ENCODE peak calls at places on chromosomes 3 and 15, in ten cellular contexts. H is keratinocyte; U is neuronal stem cell; F is aorta; G is stomach; J is hepatocyte; B is CD8-positive, alpha-beta memory T cell; X is ovary; A is heart left ventricle; C is kidney. Y is an unnamed sample.

GRCh38 chr15:38406451-38406850 is 47.5 kb upstream of the FAM98B start:
- DNase-seq in G (no peak), U (no peak), J (no peak), X (no peak), F (no peak), H (no peak), B (no peak), A (no peak), C (no peak), Y (no peak)

GRCh38 chr3:72230774-72231379 is 445.9 kb upstream of the PROK2 start:
- DNase-seq in H (no peak), A (no peak), U (no peak), C (no peak), X (no peak), F (no peak), J (no peak), B (no peak), G (no peak), Y (no peak)

GRCh38 chr3:15858547-15859506 is 61.0 kb upstream of the ANKRD28 start:
- DNase-seq in F (peak), U (peak), G (peak), H (no peak), A (peak), X (peak), C (peak), B (peak), J (peak), Y (peak)

GRCh38 chr3:138349926-138350665 is 1.7 kb downstream of the MRAS start:
- DNase-seq in A (peak), C (no peak), H (no peak), F (no peak), X (peak), B (no peak), U (no peak), J (no peak), G (no peak), Y (no peak)

GRCh38 chr3:67876261-67876660 is 221.8 kb upstream of the SUCLG2 start:
- DNase-seq in C (no peak), A (no peak), G (no peak), B (no peak), J (no peak), X (no peak), H (no peak), U (no peak), F (no peak), Y (no peak)

GRCh38 chr15:60062826-60063225 is 58.7 kb downstream of the FOXB1 start:
- DNase-seq in J (no peak), H (no peak), X (no peak), B (no peak), F (no peak), U (no peak), A (no peak), G (no peak), C (no peak), Y (no peak)

GRCh38 chr3:110178965-110179364 is 841.6 kb upstream of the DPPA4 start:
- DNase-seq in G (no peak), C (no peak), J (no peak), A (no peak), F (no peak), U (no peak), B (no peak), H (no peak), X (no peak), Y (no peak)

GRCh38 chr15:61832223-61832622 is 228.0 kb downstream of the VPS13C start:
- DNase-seq in A (no peak), G (no peak), B (no peak), U (no peak), X (no peak), F (no peak), C (no peak), J (no peak), H (no peak), Y (no peak)

GRCh38 chr3:29170894-29171582 is 109.8 kb upstream of the RBMS3 start:
- DNase-seq in F (no peak), U (no peak), G (no peak), H (no peak), C (no peak), B (no peak), A (no peak), X (no peak), J (no peak), Y (no peak)
- H3K27ac ChIP-seq in F (no peak), U (no peak), G (no peak), H (no peak), C (peak), B (no peak), A (peak), X (no peak), J (peak), Y (no peak)

GRCh38 chr3:191253089-191253799 is 54.2 kb downstream of the OSTN start:
- DNase-seq in B (no peak), C (no peak), U (no peak), G (no peak), X (no peak), F (no peak), J (no peak), A (no peak), H (no peak), Y (no peak)
- H3K4me3 ChIP-seq in B (no peak), C (no peak), U (no peak), G (no peak), X (no peak), F (no peak), J (no peak), A (no peak), H (no peak), Y (no peak)

GRCh38 chr3:189464800-189465199 is 166.4 kb upstream of the TP63 start:
- DNase-seq in F (no peak), J (no peak), C (no peak), G (no peak), A (no peak), U (no peak), H (no peak), X (no peak), B (no peak), Y (no peak)
- H3K27ac ChIP-seq in F (no peak), J (no peak), C (no peak), G (no peak), A (no peak), U (no peak), H (no peak), X (no peak), B (no peak), Y (no peak)

GRCh38 chr3:165641569-165642310 is 195.5 kb downstream of the BCHE start:
- DNase-seq in B (no peak), J (no peak), A (no peak), G (no peak), U (no peak), F (no peak), H (no peak), C (no peak), X (no peak), Y (no peak)

GRCh38 chr3:165645191-165645590 is 192.0 kb downstream of the BCHE start:
- DNase-seq in G (no peak), H (no peak), U (no peak), J (no peak), B (no peak), F (no peak), X (no peak), A (no peak), C (no peak), Y (no peak)

GRCh38 chr3:165642761-165643432 is 194.3 kb downstream of the BCHE start:
- DNase-seq in C (no peak), H (peak), G (no peak), A (peak), J (peak), B (no peak), X (peak), U (no peak), F (peak), Y (peak)

GRCh38 chr3:165644331-165644730 is 192.9 kb downstream of the BCHE start:
- DNase-seq in X (no peak), B (no peak), H (no peak), C (no peak), G (no peak), A (no peak), F (no peak), J (no peak), U (no peak), Y (no peak)

DNA sequence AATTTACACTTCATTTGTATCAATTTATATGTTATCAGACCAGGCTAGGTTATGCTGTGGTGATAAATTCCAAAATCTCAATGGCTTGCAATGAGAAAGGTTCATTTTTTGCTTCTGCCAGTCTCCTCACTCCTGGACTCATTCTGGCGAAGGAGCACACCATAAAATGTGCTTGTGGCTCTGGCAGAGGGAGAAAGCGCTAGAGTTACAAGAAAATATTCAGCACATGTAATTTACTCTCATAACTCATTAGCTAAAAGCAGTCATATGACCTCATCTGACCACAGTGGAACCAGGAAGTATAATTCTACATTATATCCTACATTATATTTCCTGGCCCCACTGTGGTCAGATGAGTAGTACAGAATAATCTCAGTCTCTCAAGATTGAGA is 193.8 kb downstream of the BCHE start:
- DNase-seq in X (no peak), C (no peak), B (no peak), U (no peak), F (no peak), J (no peak), G (no peak), A (no peak), H (peak), Y (no peak)
- H3K4me3 ChIP-seq in X (no peak), C (no peak), B (no peak), U (no peak), F (no peak), J (no peak), G (no peak), A (no peak), H (no peak), Y (no peak)

DNA sequence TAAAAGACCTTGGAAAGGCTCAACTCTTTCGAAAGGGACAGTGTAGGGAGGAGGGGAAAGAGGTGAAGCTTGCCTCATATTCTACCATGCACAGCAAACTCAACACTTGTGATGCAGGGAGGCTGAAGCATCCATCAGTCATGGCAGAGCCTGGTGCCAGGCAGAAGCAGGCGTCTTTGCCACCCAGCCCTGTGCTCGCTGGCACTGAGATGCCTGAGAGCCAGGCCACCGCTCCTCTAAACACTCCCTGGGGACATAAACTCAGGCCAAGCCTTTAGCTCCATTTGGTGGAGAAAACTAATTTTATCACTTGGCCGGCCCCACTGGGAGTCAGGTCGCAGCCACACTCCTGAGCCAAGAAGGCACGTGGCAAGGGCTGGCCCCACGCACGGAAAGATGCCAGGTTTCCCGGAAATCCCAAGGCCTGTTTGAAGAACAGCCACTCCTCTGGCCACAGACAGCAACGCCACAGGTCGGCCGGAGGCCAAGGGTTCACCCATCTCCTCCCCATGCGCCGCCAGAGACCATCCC is 30.7 kb downstream of the XXYLT1 start:
- DNase-seq in B (no peak), H (no peak), X (peak), F (peak), G (no peak), C (peak), A (peak), J (no peak), U (no peak), Y (no peak)
- H3K27ac ChIP-seq in B (no peak), H (no peak), X (no peak), F (no peak), G (no peak), C (no peak), A (no peak), J (no peak), U (no peak), Y (no peak)

GRCh38 chr3:128336337-128337156 is 130.1 kb downstream of the DNAJB8 start:
- DNase-seq in B (no peak), F (no peak), C (no peak), U (no peak), H (no peak), A (no peak), G (no peak), X (no peak), J (no peak), Y (no peak)
- H3K4me3 ChIP-seq in B (no peak), F (no peak), C (no peak), U (no peak), H (no peak), A (no peak), G (no peak), X (no peak), J (no peak), Y (no peak)

DNA sequence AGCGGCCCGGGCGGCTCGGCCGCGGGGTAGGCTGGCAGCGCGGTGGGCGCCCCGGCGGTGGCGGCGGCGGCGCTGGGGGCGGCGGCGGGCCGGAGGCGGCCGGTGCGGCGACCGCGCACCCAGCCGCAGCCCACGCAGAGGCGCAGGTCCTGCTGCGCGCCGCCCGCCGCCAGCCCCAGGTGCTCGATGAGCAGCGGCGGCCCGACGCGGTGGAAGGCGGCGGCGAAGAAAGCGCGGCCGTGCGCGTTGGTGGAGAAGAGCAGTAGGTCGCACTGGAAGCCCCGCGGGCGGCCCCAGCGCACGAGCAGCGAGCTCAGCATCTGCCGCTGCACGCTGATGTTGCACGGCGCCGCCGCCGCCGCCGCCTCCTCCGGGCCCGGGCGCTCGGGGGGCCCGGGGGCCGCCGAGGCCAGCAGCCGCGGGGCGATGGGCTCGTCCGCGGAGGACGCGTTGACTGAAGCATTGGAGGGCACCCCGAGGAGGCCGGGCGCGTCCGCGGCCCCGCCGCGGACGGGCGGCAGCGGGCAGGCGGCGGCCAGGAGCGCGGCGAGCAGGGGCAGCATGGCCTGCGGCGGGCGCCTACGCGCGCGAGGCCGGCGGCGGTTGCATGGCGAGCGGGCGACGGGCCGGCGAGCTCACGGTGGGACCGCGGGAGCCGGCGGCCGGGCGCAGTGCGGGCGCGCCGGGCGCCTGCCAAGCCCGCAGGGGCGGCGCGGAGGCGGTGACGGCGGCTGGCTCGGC is 452 bp downstream of the TMEM158 start:
- DNase-seq in H (no peak), B (peak), C (peak), U (peak), F (peak), G (no peak), X (peak), J (peak), A (peak), Y (no peak)
- H3K27ac ChIP-seq in H (no peak), B (no peak), C (no peak), U (no peak), F (no peak), G (no peak), X (no peak), J (no peak), A (no peak), Y (no peak)

Y was measured in body of pancreas.